ENCODE peak calls at places on chromosomes 12 and 14, in four cellular contexts. T is CD4-positive, alpha-beta memory T cell; J is esophagus squamous epithelium; W is neural progenitor cell. H is an unnamed sample.
A peak's percentile ranks its signal among the peaks of the same experiment; 100 is the strongest.

GRCh38 chr12:49809369-49810158 is 18.6 kb downstream of the NCKAP5L start:
- DNase-seq in W (peak; percentile 81), J (no peak), T (no peak), H (no peak)

GRCh38 chr14:106879241-106879640 is 1352.9 kb downstream of the TMEM121 start:
- DNase-seq in J (no peak), W (no peak), T (no peak), H (peak; percentile 60)

GRCh38 chr14:68235011-68235410 is 415.4 kb downstream of the RAD51B start:
- DNase-seq in J (no peak), W (no peak), T (no peak), H (no peak)

GRCh38 chr12:2236501-2237294 is 183.9 kb downstream of the CACNA1C start:
- DNase-seq in W (no peak), T (no peak), J (no peak), H (no peak)

GRCh38 chr12:108838194-108839010 is 19.0 kb downstream of the SSH1 start:
- DNase-seq in T (peak; percentile 38), J (no peak), W (no peak), H (no peak)

GRCh38 chr14:69101331-69101826 is 51.5 kb downstream of the DCAF5 start:
- DNase-seq in J (no peak), T (peak; percentile 14), W (peak; percentile 44), H (peak; percentile 18)

GRCh38 chr12:69055280-69055679 is 122.3 kb upstream of the CPM start:
- DNase-seq in W (no peak), T (no peak), J (no peak), H (no peak)

GRCh38 chr12:114580306-114580705 is 103.7 kb downstream of the TBX3 start:
- DNase-seq in W (no peak), J (no peak), T (no peak), H (no peak)

GRCh38 chr14:104593241-104593701 is 11.3 kb downstream of the TMEM179 start:
- DNase-seq in T (no peak), W (no peak), J (no peak), H (no peak)

GRCh38 chr12:21891763-21892217 is 49.4 kb downstream of the ABCC9 start:
- DNase-seq in T (no peak), W (no peak), J (no peak), H (no peak)

GRCh38 chr14:27553820-27554219 is 956.0 kb upstream of the NOVA1 start:
- DNase-seq in W (peak; percentile 32), T (no peak), J (no peak), H (no peak)

GRCh38 chr12:75658286-75658685 is 146.9 kb upstream of the KRR1 start:
- DNase-seq in T (no peak), J (no peak), W (no peak), H (no peak)

GRCh38 chr12:26633591-26634210 is 199.3 kb downstream of the ITPR2 start:
- DNase-seq in J (no peak), W (no peak), T (no peak), H (peak; percentile 60)

GRCh38 chr14:39440975-39441374 is 8.7 kb upstream of the FBXO33 start:
- DNase-seq in W (no peak), T (no peak), J (no peak), H (no peak)

GRCh38 chr12:108955225-108955835 is 65.5 kb downstream of the SVOP start:
- DNase-seq in W (no peak), J (no peak), T (no peak), H (peak; percentile 60)

GRCh38 chr14:69527635-69528034 is 43.1 kb downstream of the PLEKHD1 start:
- DNase-seq in W (no peak), T (no peak), J (no peak), H (no peak)

GRCh38 chr12:55934343-55934742 is 3.4 kb downstream of the DGKA start:
- DNase-seq in T (no peak), W (no peak), J (no peak), H (no peak)

GRCh38 chr12:4115570-4115969 is 158.0 kb upstream of the CCND2 start:
- DNase-seq in W (peak; percentile 28), T (no peak), J (no peak), H (no peak)

GRCh38 chr12:10400829-10401228 is 8.7 kb downstream of the KLRC4 start:
- DNase-seq in T (no peak), W (no peak), J (no peak), H (no peak)

GRCh38 chr12:105409881-105410471 is 79.5 kb downstream of the C12orf75 start:
- DNase-seq in J (no peak), W (no peak), T (peak; percentile 12), H (no peak)

GRCh38 chr14:93269341-93270068 is 62.4 kb downstream of the UBR7 start:
- DNase-seq in T (no peak), W (peak; percentile 17), J (no peak), H (no peak)

GRCh38 chr12:56658921-56659320 is 13.1 kb upstream of the ATP5F1B start:
- DNase-seq in T (no peak), J (no peak), W (no peak), H (no peak)

GRCh38 chr12:2011641-2012607 is 7.7 kb upstream of the DCP1B start:
- DNase-seq in J (no peak), T (no peak), W (peak; percentile 34), H (no peak)

GRCh38 chr14:104171029-104171697 is 32.8 kb downstream of the KIF26A start:
- DNase-seq in T (no peak), J (no peak), W (peak; percentile 70), H (no peak)

GRCh38 chr14:72619071-72619710 is 274.7 kb downstream of the DPF3 start:
- DNase-seq in W (no peak), J (no peak), T (no peak), H (no peak)

GRCh38 chr14:99758121-99758871 is 34.9 kb upstream of the EML1 start:
- DNase-seq in T (no peak), W (peak; percentile 32), J (no peak), H (peak; percentile 55)

GRCh38 chr14:29927596-29928341 is at the start of gene PRKD1:
- DNase-seq in W (peak; percentile 87), J (no peak), T (no peak), H (peak; percentile 62)

GRCh38 chr14:53954551-53955233 is 1.9 kb downstream of the BMP4 start:
- DNase-seq in T (no peak), W (peak; percentile 57), J (no peak), H (peak; percentile 34)

GRCh38 chr14:59755388-59755787 is 115.2 kb downstream of the RTN1 start:
- DNase-seq in T (no peak), J (no peak), W (no peak), H (no peak)

GRCh38 chr14:22052795-22053194 is 379.2 kb upstream of the OR4E1 start:
- DNase-seq in J (no peak), T (no peak), W (no peak), H (no peak)

GRCh38 chr12:62813031-62813829 is 121.7 kb downstream of the PPM1H start:
- DNase-seq in W (peak; percentile 87), J (no peak), T (no peak), H (peak; percentile 57)

GRCh38 chr12:19910681-19911080 is 457.7 kb upstream of the PDE3A start:
- DNase-seq in J (no peak), W (no peak), T (no peak), H (no peak)

DNA sequence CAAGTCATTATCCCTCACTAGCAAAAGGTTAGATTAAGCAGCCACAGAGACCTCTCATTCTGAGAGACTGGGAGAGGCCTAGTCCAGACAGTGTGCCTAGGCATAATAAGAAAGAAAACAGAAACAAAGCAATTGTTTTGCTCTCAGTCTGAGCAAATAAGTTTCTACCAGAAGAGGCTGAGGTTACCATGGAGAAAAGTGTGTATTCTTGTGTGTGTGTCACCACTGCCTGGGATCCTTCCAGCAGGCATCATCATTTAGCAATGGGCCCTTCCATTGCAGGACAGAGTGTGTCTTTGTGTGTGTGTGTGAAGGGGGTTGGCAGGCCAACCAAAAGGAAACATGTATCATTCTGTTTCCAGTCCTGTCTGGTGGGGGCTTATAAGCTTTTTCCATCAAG is 3.7 kb downstream of the EFS start:
- DNase-seq in J (no peak), T (no peak), W (no peak), H (no peak)
- H3K4me3 ChIP-seq in J (no peak overlapping the region), T (no peak overlapping the region), W (no peak overlapping the region), H (no peak overlapping the region)

GRCh38 chr12:95054206-95054605 is 19.2 kb downstream of the NR2C1 start:
- DNase-seq in T (no peak), W (no peak), J (no peak), H (no peak)

GRCh38 chr12:95057431-95057830 is 16.0 kb downstream of the NR2C1 start:
- DNase-seq in W (no peak), J (no peak), T (no peak), H (no peak)

GRCh38 chr12:95060951-95061350 is 12.5 kb downstream of the NR2C1 start:
- DNase-seq in T (no peak), J (no peak), W (no peak), H (no peak)

GRCh38 chr12:95059984-95060383 is 13.4 kb downstream of the NR2C1 start:
- DNase-seq in J (no peak), T (no peak), W (no peak), H (no peak)
- H3K36me3 ChIP-seq in J (peaks cover 100% of the 10 kb centered on the region), T (peaks cover 31% of the 10 kb centered on the region), W (peaks cover 43% of the 10 kb centered on the region), H (peaks cover 43% of the 10 kb centered on the region)

GRCh38 chr12:54415223-54415929 is 3.7 kb downstream of the ITGA5 start:
- DNase-seq in J (no peak), T (no peak), W (no peak), H (no peak)
- H3K4me1 ChIP-seq in J (peaks cover 40% of the 10 kb centered on the region), T (peaks cover 80% of the 10 kb centered on the region), W (peaks cover 22% of the 10 kb centered on the region), H (peaks cover 4% of the 10 kb centered on the region)

DNA sequence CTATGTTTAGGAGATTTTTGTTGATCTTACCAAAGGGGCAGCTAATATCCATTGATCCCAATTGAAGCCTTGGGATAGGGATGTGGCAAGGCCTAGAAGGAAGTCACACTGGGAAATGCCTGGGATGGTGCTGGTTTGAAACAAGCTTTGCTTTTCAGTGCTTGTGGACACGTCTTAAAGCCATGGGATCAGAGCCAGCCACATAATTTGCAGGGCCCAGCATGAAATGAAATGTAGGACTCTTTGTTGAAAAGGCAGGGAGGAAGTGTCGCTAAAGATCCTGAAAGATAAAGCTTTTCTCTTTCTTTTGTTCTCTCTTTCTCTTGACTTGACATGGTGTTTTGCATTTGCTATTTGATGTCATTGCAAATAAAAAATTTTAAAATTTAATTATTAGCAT is 5.0 kb downstream of the TTC9 start:
- DNase-seq in T (no peak), J (no peak), W (peak; percentile 13), H (no peak)
- H3K4me3 ChIP-seq in T (peak overlapping the region; percentile 4), J (no peak overlapping the region), W (no peak overlapping the region), H (no peak overlapping the region)